ENCODE peak calls at places on chromosomes 2 and 18, in eight cellular contexts. K is activated naive CD4-positive, alpha-beta T cell; S is tibial artery; G is HTR-8/SVneo; M is Panc1; Z is T1000; E is adipocyte; Y is stimulated activated CD4-positive, alpha-beta T cell treated with anti-CD3 and anti-CD28 coated beads, Interleukin-2, amount 100 ng/mL, for 48 hours. H is an unnamed sample.

GRCh38 chr2:12577086-12577485 is 139.7 kb upstream of the TRIB2 start:
- DNase-seq in E (no peak), K (no peak), Y (no peak), G (no peak), M (no peak), Z (no peak), S (no peak), H (no peak)

GRCh38 chr2:38887347-38887746 is 2.3 kb upstream of the ARHGEF33 start:
- DNase-seq in M (no peak), Y (no peak), S (no peak), E (no peak), K (no peak), Z (no peak), G (no peak), H (no peak)

GRCh38 chr2:75569546-75569945 is 8.8 kb upstream of the EVA1A start:
- DNase-seq in M (no peak), E (no peak), K (no peak), G (no peak), Z (no peak), S (no peak), Y (no peak), H (no peak)

GRCh38 chr2:177363332-177363731 is 29.2 kb upstream of the AGPS start:
- DNase-seq in E (no peak), G (no peak), Y (no peak), S (no peak), K (no peak), M (no peak), Z (no peak), H (no peak)

GRCh38 chr2:186440506-186440905 is 45.6 kb upstream of the ZC3H15 start:
- DNase-seq in M (no peak), K (no peak), Y (no peak), E (no peak), S (no peak), Z (no peak), G (no peak), H (no peak)

GRCh38 chr2:28366496-28367282 is 26.0 kb upstream of the FOSL2 start:
- DNase-seq in M (no peak), Y (no peak), G (no peak), S (no peak), E (no peak), Z (no peak), K (no peak), H (no peak)

GRCh38 chr2:20622296-20622686 is 28.6 kb downstream of the HS1BP3 start:
- DNase-seq in E (no peak), Z (no peak), M (no peak), K (no peak), Y (no peak), S (peak), G (no peak), H (no peak)

GRCh38 chr2:197517150-197517549 is 1.3 kb downstream of the MOB4 start:
- DNase-seq in G (no peak), S (no peak), Z (no peak), E (peak), Y (no peak), K (no peak), M (no peak), H (no peak)

GRCh38 chr2:5520352-5520996 is 171.7 kb upstream of the SOX11 start:
- DNase-seq in Z (peak), M (peak), K (no peak), Y (no peak), G (no peak), E (peak), S (no peak), H (no peak)

GRCh38 chr2:103009861-103010260 is 248.0 kb downstream of the TMEM182 start:
- DNase-seq in S (no peak), G (no peak), M (no peak), Y (no peak), E (no peak), Z (no peak), K (no peak), H (no peak)

GRCh38 chr2:238667008-238667407 is 180.9 kb upstream of the TWIST2 start:
- DNase-seq in Z (no peak), Y (no peak), K (no peak), G (no peak), E (no peak), M (no peak), S (no peak), H (no peak)

GRCh38 chr2:111716901-111717635 is 166.9 kb downstream of the ANAPC1 start:
- DNase-seq in S (no peak), Y (no peak), Z (no peak), M (no peak), E (no peak), K (no peak), G (no peak), H (no peak)

GRCh38 chr2:78132391-78133370 is 610.5 kb upstream of the LRRTM4 start:
- DNase-seq in K (no peak), S (no peak), Y (no peak), Z (no peak), G (no peak), E (no peak), M (no peak), H (no peak)

GRCh38 chr2:197086500-197086899 is 160.0 kb upstream of the PGAP1 start:
- DNase-seq in Z (no peak), E (no peak), S (no peak), M (no peak), K (no peak), G (no peak), Y (no peak), H (no peak)

GRCh38 chr2:60033325-60033724 is 520.1 kb downstream of the BCL11A start:
- DNase-seq in Z (no peak), E (no peak), M (no peak), Y (no peak), K (no peak), G (no peak), S (no peak), H (no peak)

GRCh38 chr18:75167759-75168211 is 41.2 kb downstream of the PTGR3 start:
- DNase-seq in K (no peak), Z (no peak), G (no peak), S (no peak), M (no peak), Y (no peak), E (no peak), H (no peak)

GRCh38 chr2:85719609-85720240 is 25.6 kb downstream of the GNLY start:
- DNase-seq in K (no peak), Z (no peak), G (no peak), E (no peak), Y (no peak), M (no peak), S (no peak), H (no peak)

GRCh38 chr18:55248497-55248896 is 289.2 kb upstream of the CCDC68 start:
- DNase-seq in G (no peak), Y (no peak), E (no peak), Z (no peak), K (no peak), M (no peak), S (no peak), H (no peak)

GRCh38 chr2:107325983-107326786 is 440.2 kb upstream of the ST6GAL2 start:
- DNase-seq in M (no peak), Z (no peak), E (peak), G (no peak), S (peak), K (no peak), Y (no peak), H (no peak)

GRCh38 chr2:109205447-109205846 is 76.4 kb downstream of the SH3RF3 start:
- DNase-seq in E (no peak), Z (no peak), M (no peak), S (no peak), G (no peak), Y (no peak), K (no peak), H (no peak)

GRCh38 chr2:189147989-189148388 is 31.6 kb downstream of the COL5A2 start:
- DNase-seq in M (no peak), Z (no peak), G (no peak), S (no peak), Y (no peak), E (no peak), K (no peak), H (no peak)

GRCh38 chr2:69589973-69590652 is 53.4 kb downstream of the AAK1 start:
- DNase-seq in M (no peak), Z (no peak), Y (no peak), E (no peak), K (no peak), G (no peak), S (no peak), H (no peak)

GRCh38 chr2:219358170-219359075 is 25.9 kb upstream of the RESP18 start:
- DNase-seq in Z (no peak), S (no peak), M (no peak), K (no peak), E (peak), Y (no peak), G (no peak), H (no peak)

GRCh38 chr2:200471324-200471848 is 38.5 kb downstream of the KCTD18 start:
- DNase-seq in K (no peak), Y (peak), M (no peak), S (no peak), E (peak), G (peak), Z (no peak), H (peak)

GRCh38 chr2:109612991-109613921 is 510 bp downstream of the SEPTIN10 start:
- DNase-seq in Z (no peak), G (no peak), E (peak), K (no peak), S (peak), Y (no peak), M (no peak), H (no peak)

GRCh38 chr2:188306271-188306670 is 14.6 kb downstream of the GULP1 start:
- DNase-seq in K (no peak), S (no peak), Z (no peak), G (no peak), Y (no peak), M (no peak), E (peak), H (no peak)

GRCh38 chr2:189702071-189702470 is 27.6 kb downstream of the ANKAR start:
- DNase-seq in G (no peak), Z (no peak), E (no peak), M (no peak), Y (no peak), S (no peak), K (no peak), H (no peak)

GRCh38 chr18:65938592-65939372 is 188.0 kb downstream of the CDH7 start:
- DNase-seq in Y (no peak), Z (no peak), G (no peak), K (no peak), M (no peak), E (no peak), S (no peak), H (no peak)

GRCh38 chr2:47065771-47066380 is 89.2 kb downstream of the STPG4 start:
- DNase-seq in Y (no peak), K (no peak), G (peak), Z (peak), M (no peak), E (peak), S (no peak), H (no peak)

GRCh38 chr2:64952113-64952895 is 36.9 kb upstream of the SLC1A4 start:
- DNase-seq in K (no peak), E (no peak), S (no peak), Y (no peak), M (no peak), Z (no peak), G (no peak), H (no peak)

GRCh38 chr2:120833127-120833675 is 97.5 kb downstream of the GLI2 start:
- DNase-seq in Z (no peak), S (no peak), M (no peak), G (no peak), K (no peak), E (no peak), Y (no peak), H (no peak)

GRCh38 chr2:101152195-101153076 is 1.3 kb upstream of the TBC1D8 start:
- DNase-seq in G (peak), M (peak), Y (peak), Z (peak), K (no peak), E (peak), S (peak), H (peak)

H was measured in GM18507.